ENCODE peak calls at places on chromosomes 16 and 17, in five cellular contexts. H is NCI-H774; J is AG09319; I is naive thymus-derived CD4-positive, alpha-beta T cell; U is effector memory CD8-positive, alpha-beta T cell. K is an unnamed sample.

GRCh38 chr17:71412803-71413202 is 708.0 kb upstream of the SOX9 start:
- DNase-seq in H (no peak), J (peak), I (no peak), U (no peak), K (no peak)

GRCh38 chr17:60094754-60095153 is 16.0 kb upstream of the HEATR6 start:
- DNase-seq in H (no peak), J (no peak), I (no peak), U (no peak), K (no peak)

GRCh38 chr16:59684911-59685310 is 950.8 kb upstream of the GOT2 start:
- DNase-seq in H (no peak), J (no peak), I (no peak), U (no peak), K (no peak)

GRCh38 chr17:74734256-74734655 is 2.8 kb upstream of the RAB37 start:
- DNase-seq in H (no peak), J (no peak), I (no peak), U (no peak), K (no peak)

GRCh38 chr17:64534187-64534586 is 27.4 kb downstream of the CEP95 start:
- DNase-seq in H (no peak), J (no peak), I (no peak), U (no peak), K (no peak)

GRCh38 chr17:41784207-41784744 is 2.2 kb downstream of the JUP start:
- DNase-seq in H (no peak), J (no peak), I (no peak), U (no peak), K (no peak)

GRCh38 chr17:76848670-76849069 is 19.5 kb upstream of the MGAT5B start:
- DNase-seq in H (no peak), J (no peak), I (no peak), U (no peak), K (no peak)

GRCh38 chr17:48351916-48352332 is 78.1 kb downstream of the SKAP1 start:
- DNase-seq in H (peak), J (peak), I (peak), U (peak), K (no peak)

GRCh38 chr16:760498-761343 is at the start of gene MSLN:
- DNase-seq in H (no peak), J (no peak), I (no peak), U (no peak), K (no peak)

GRCh38 chr17:20141201-20141999 is 132.2 kb downstream of the SPECC1 start:
- DNase-seq in H (no peak), J (no peak), I (no peak), U (no peak), K (no peak)

GRCh38 chr17:41812176-41813038 is at the start of gene FKBP10:
- DNase-seq in H (peak), J (peak), I (peak), U (peak), K (no peak)

GRCh38 chr17:17568772-17569195 is 22.7 kb downstream of the PEMT start:
- DNase-seq in H (no peak), J (no peak), I (peak), U (peak), K (no peak)

GRCh38 chr17:63545302-63545928 is 4.9 kb upstream of the DCAF7 start:
- DNase-seq in H (no peak), J (no peak), I (no peak), U (no peak), K (no peak)

GRCh38 chr16:65410801-65411200 is 288.9 kb upstream of the CDH11 start:
- DNase-seq in H (no peak), J (no peak), I (no peak), U (no peak), K (no peak)

GRCh38 chr16:50901062-50901461 is 159.2 kb downstream of the CYLD start:
- DNase-seq in H (no peak), J (no peak), I (no peak), U (no peak), K (no peak)

GRCh38 chr17:79420318-79421243 is 190.3 kb downstream of the RBFOX3 start:
- DNase-seq in H (no peak), J (no peak), I (no peak), U (no peak), K (no peak)

GRCh38 chr17:9768381-9768934 is 22.9 kb downstream of the DHRS7C start:
- DNase-seq in H (no peak), J (no peak), I (peak), U (no peak), K (no peak)

GRCh38 chr17:50680126-50680525 is 27.6 kb downstream of the ANKRD40 start:
- DNase-seq in H (no peak), J (no peak), I (no peak), U (no peak), K (no peak)

GRCh38 chr17:79956853-79957252 is 78.8 kb downstream of the TBC1D16 start:
- DNase-seq in H (no peak), J (no peak), I (no peak), U (no peak), K (no peak)

GRCh38 chr17:77462101-77462500 is 321.3 kb downstream of the SEC14L1 start:
- DNase-seq in H (no peak), J (no peak), I (peak), U (no peak), K (peak)

GRCh38 chr16:28623172-28623711 is 13.4 kb upstream of the SULT1A1 start:
- DNase-seq in H (peak), J (no peak), I (peak), U (peak), K (no peak)

GRCh38 chr17:54835015-54835414 is 65.6 kb upstream of the TOM1L1 start:
- DNase-seq in H (no peak), J (no peak), I (no peak), U (no peak), K (no peak)

GRCh38 chr17:27526603-27527002 is 70.4 kb downstream of the KSR1 start:
- DNase-seq in H (no peak), J (no peak), I (no peak), U (no peak), K (no peak)

GRCh38 chr16:70614208-70614951 is 32.0 kb upstream of the IL34 start:
- DNase-seq in H (no peak), J (no peak), I (no peak), U (no peak), K (no peak)

GRCh38 chr17:48153711-48154642 is 46.4 kb downstream of the SNX11 start:
- DNase-seq in H (peak), J (no peak), I (peak), U (no peak), K (no peak)

GRCh38 chr17:46011711-46012505 is 12.9 kb downstream of the STH start:
- DNase-seq in H (no peak), J (no peak), I (no peak), U (no peak), K (no peak)

GRCh38 chr16:82368041-82368440 is 198.0 kb upstream of the MPHOSPH6 start:
- DNase-seq in H (peak), J (no peak), I (no peak), U (peak), K (no peak)

GRCh38 chr16:11896776-11897175 is 19.0 kb downstream of the GSPT1 start:
- DNase-seq in H (no peak), J (peak), I (no peak), U (no peak), K (no peak)